ENCODE peak calls at places on chromosomes 3 and 15, in ten cellular contexts. S is NCI-H1092, V is GM23338, J is nephron progenitor cell, M is ACHN, Y is mesendoderm, O is GM20000, U is Calu3, C is NCI-H1436, G is glutamatergic neuron. N is an unnamed sample.
A peak's percentile ranks its signal among the peaks of the same experiment; 100 is the strongest.

GRCh38 chr3:142923694-142924093 is 34.8 kb upstream of the PCOLCE2 start:
- DNase-seq in S (no peak), V (no peak), J (no peak), M (no peak), Y (no peak), O (no peak), U (no peak), C (no peak), G (no peak), N (no peak)

GRCh38 chr3:70358978-70359580 is 46.6 kb upstream of the MDFIC2 start:
- DNase-seq in S (no peak), V (peak; percentile 50), J (no peak), M (peak; percentile 39), Y (peak; percentile 53), O (peak; percentile 8), U (peak; percentile 43), C (no peak), G (no peak), N (no peak)

GRCh38 chr15:39587910-39588530 is 7.1 kb downstream of the THBS1 start:
- DNase-seq in S (no peak), V (no peak), J (no peak), M (peak; percentile 19), Y (no peak), O (no peak), U (no peak), C (no peak), G (no peak), N (no peak)

GRCh38 chr3:12483364-12483763 is 916 bp upstream of the TSEN2 start:
- DNase-seq in S (no peak), V (no peak), J (no peak), M (peak; percentile 17), Y (no peak), O (no peak), U (no peak), C (no peak), G (no peak), N (no peak)

GRCh38 chr3:52537726-52538421 is 1.5 kb downstream of the UQCC5 start:
- DNase-seq in S (no peak), V (no peak), J (no peak), M (no peak), Y (no peak), O (peak; percentile 18), U (no peak), C (no peak), G (no peak), N (no peak)

GRCh38 chr3:126424039-126424717 is 29.5 kb downstream of the CFAP100 start:
- DNase-seq in S (no peak), V (no peak), J (no peak), M (no peak), Y (no peak), O (no peak), U (no peak), C (no peak), G (no peak), N (no peak)

GRCh38 chr3:120022729-120023128 is 71.5 kb downstream of the GSK3B start:
- DNase-seq in S (no peak), V (no peak), J (no peak), M (no peak), Y (peak; percentile 14), O (no peak), U (no peak), C (no peak), G (no peak), N (no peak)

GRCh38 chr15:59879506-59879905 is 124.6 kb upstream of the FOXB1 start:
- DNase-seq in S (no peak), V (no peak), J (no peak), M (no peak), Y (no peak), O (no peak), U (no peak), C (no peak), G (no peak), N (no peak)

GRCh38 chr3:176296066-176296597 is 901.1 kb downstream of the TBL1XR1 start:
- DNase-seq in S (no peak), V (peak; percentile 40), J (no peak), M (no peak), Y (peak; percentile 40), O (no peak), U (no peak), C (no peak), G (no peak), N (no peak)

GRCh38 chr3:7789324-7789723 is 712.3 kb upstream of the LMCD1 start:
- DNase-seq in S (no peak), V (peak; percentile 27), J (no peak), M (no peak), Y (no peak), O (no peak), U (no peak), C (no peak), G (no peak), N (no peak)

GRCh38 chr3:123194552-123194951 is 7.2 kb upstream of the SEC22A start:
- DNase-seq in S (no peak), V (peak; percentile 89), J (peak; percentile 37), M (no peak), Y (peak; percentile 97), O (no peak), U (peak; percentile 16), C (no peak), G (peak; percentile 65), N (no peak)

GRCh38 chr3:94303266-94303665 is 240.4 kb downstream of the NSUN3 start:
- DNase-seq in S (no peak), V (no peak), J (no peak), M (no peak), Y (no peak), O (no peak), U (no peak), C (no peak), G (no peak), N (no peak)

GRCh38 chr3:50167069-50167781 is 12.1 kb downstream of the SEMA3F start:
- DNase-seq in S (no peak), V (no peak), J (peak; percentile 94), M (peak; percentile 86), Y (no peak), O (no peak), U (no peak), C (no peak), G (peak; percentile 55), N (no peak)

GRCh38 chr15:29045717-29046116 is 159.9 kb downstream of the APBA2 start:
- DNase-seq in S (no peak), V (no peak), J (no peak), M (no peak), Y (no peak), O (no peak), U (no peak), C (no peak), G (no peak), N (no peak)

GRCh38 chr15:77497108-77497737 is 76.5 kb downstream of the HMG20A start:
- DNase-seq in S (peak; percentile 84), V (no peak), J (no peak), M (no peak), Y (peak; percentile 80), O (no peak), U (no peak), C (no peak), G (no peak), N (peak; percentile 86)

GRCh38 chr3:61890586-61890985 is 329.2 kb downstream of the PTPRG start:
- DNase-seq in S (no peak), V (peak; percentile 66), J (no peak), M (no peak), Y (peak; percentile 82), O (no peak), U (no peak), C (no peak), G (no peak), N (no peak)

GRCh38 chr3:185477316-185477715 is 21.5 kb downstream of the TMEM41A start:
- DNase-seq in S (no peak), V (no peak), J (no peak), M (no peak), Y (no peak), O (no peak), U (no peak), C (no peak), G (no peak), N (no peak)

GRCh38 chr3:126558336-126559071 is at the start of gene C3orf22:
- DNase-seq in S (no peak), V (no peak), J (no peak), M (no peak), Y (no peak), O (no peak), U (no peak), C (no peak), G (peak; percentile 30), N (no peak)

GRCh38 chr3:71311320-71312046 is 272.0 kb downstream of the FOXP1 start:
- DNase-seq in S (no peak), V (no peak), J (no peak), M (no peak), Y (no peak), O (no peak), U (no peak), C (no peak), G (no peak), N (no peak)

GRCh38 chr15:68100194-68100593 is 46.1 kb downstream of the PIAS1 start:
- DNase-seq in S (no peak), V (no peak), J (no peak), M (no peak), Y (no peak), O (no peak), U (no peak), C (no peak), G (no peak), N (no peak)

GRCh38 chr3:9682123-9682522 is 21.5 kb upstream of the CPNE9 start:
- DNase-seq in S (no peak), V (no peak), J (no peak), M (no peak), Y (no peak), O (no peak), U (no peak), C (no peak), G (no peak), N (peak; percentile 23)

GRCh38 chr15:77034620-77035467 is 36.1 kb downstream of the TSPAN3 start:
- DNase-seq in S (no peak), V (peak; percentile 79), J (peak; percentile 55), M (peak; percentile 25), Y (no peak), O (peak; percentile 66), U (peak; percentile 61), C (no peak), G (peak; percentile 55), N (no peak)

GRCh38 chr15:53384417-53384816 is 375.0 kb downstream of the WDR72 start:
- DNase-seq in S (peak; percentile 4), V (peak; percentile 2), J (no peak), M (peak; percentile 15), Y (peak; percentile 35), O (no peak), U (peak; percentile 47), C (no peak), G (peak; percentile 20), N (no peak)

GRCh38 chr15:44029940-44030568 is 165.0 kb downstream of the FRMD5 start:
- DNase-seq in S (no peak), V (no peak), J (no peak), M (peak; percentile 13), Y (no peak), O (no peak), U (no peak), C (no peak), G (no peak), N (no peak)

GRCh38 chr3:98702166-98702565 is 61.0 kb upstream of the ST3GAL6 start:
- DNase-seq in S (no peak), V (no peak), J (no peak), M (no peak), Y (no peak), O (no peak), U (no peak), C (no peak), G (no peak), N (no peak)

GRCh38 chr15:40990789-40991188 is 37.5 kb downstream of the CHAC1 start:
- DNase-seq in S (no peak), V (no peak), J (no peak), M (no peak), Y (no peak), O (no peak), U (no peak), C (no peak), G (no peak), N (no peak)

GRCh38 chr15:43268111-43269105 is 1.7 kb upstream of the TGM5 start:
- DNase-seq in S (no peak), V (peak; percentile 77), J (peak; percentile 48), M (peak; percentile 28), Y (peak; percentile 42), O (peak; percentile 52), U (no peak), C (no peak), G (no peak), N (no peak)

GRCh38 chr3:46892285-46893145 is 15.0 kb downstream of the PTH1R start:
- DNase-seq in S (no peak), V (peak; percentile 94), J (peak; percentile 88), M (peak; percentile 84), Y (peak; percentile 94), O (no peak), U (peak; percentile 71), C (no peak), G (peak; percentile 72), N (peak; percentile 63)

N was measured in caudate nucleus.